ENCODE peak calls at places on chromosomes 11 and 22, in nine cellular contexts. C is CD4-positive, CD25-positive, alpha-beta regulatory T cell; E is CD8-positive, alpha-beta memory T cell; F is uterus; S is endodermal cell; M is spleen; D is right lobe of liver; N is body of pancreas; A is left ventricle myocardium inferior. T is an unnamed sample. For H3K4me1, the result is how much of the 10 kb centered on the place peaks cover.

GRCh38 chr11:114134870-114135269 is 75.4 kb downstream of the ZBTB16 start:
- DNase-seq in A (no peak), F (no peak), M (no peak), E (no peak), C (no peak), N (no peak), D (no peak), S (no peak), T (no peak)

GRCh38 chr11:122168218-122168617 is 52.2 kb upstream of the BLID start:
- DNase-seq in E (no peak), D (no peak), C (no peak), M (no peak), F (no peak), N (no peak), S (no peak), A (no peak), T (no peak)

GRCh38 chr11:2704896-2705606 is 5.3 kb upstream of the KCNQ1OT1 start:
- DNase-seq in A (no peak), N (no peak), M (peak), S (no peak), F (no peak), D (peak), E (no peak), C (no peak), T (no peak)

GRCh38 chr11:64784813-64785581 is 6.7 kb upstream of the SF1 start:
- DNase-seq in C (no peak), S (no peak), A (no peak), E (no peak), D (no peak), N (no peak), F (no peak), M (no peak), T (no peak)

GRCh38 chr11:69664103-69664775 is 10.9 kb downstream of the LTO1 start:
- DNase-seq in E (no peak), N (no peak), A (no peak), M (peak), F (peak), C (no peak), S (peak), D (peak), T (no peak)

GRCh38 chr11:2816941-2817421 is 68.6 kb downstream of the CDKN1C start:
- DNase-seq in M (peak), E (no peak), S (no peak), F (peak), C (no peak), N (no peak), A (peak), D (peak), T (no peak)

GRCh38 chr11:44112083-44112865 is 16.8 kb downstream of the EXT2 start:
- DNase-seq in E (no peak), C (no peak), S (no peak), N (no peak), F (peak), M (no peak), A (peak), D (no peak), T (no peak)

GRCh38 chr22:20137671-20138416 is 6.2 kb downstream of the ZDHHC8 start:
- DNase-seq in M (no peak), N (no peak), S (no peak), E (no peak), A (peak), F (no peak), C (no peak), D (no peak), T (no peak)

GRCh38 chr22:41668971-41669911 is 19.4 kb downstream of the SNU13 start:
- DNase-seq in F (no peak), A (no peak), D (no peak), E (no peak), C (no peak), N (no peak), S (no peak), M (no peak), T (peak)

GRCh38 chr11:106420048-106420665 is 342.7 kb downstream of the AASDHPPT start:
- DNase-seq in C (no peak), S (no peak), F (no peak), E (no peak), D (no peak), N (no peak), M (no peak), A (no peak), T (no peak)

GRCh38 chr11:17076517-17077239 is 789 bp downstream of the RPS13 start:
- DNase-seq in C (peak), D (no peak), S (no peak), E (no peak), M (peak), F (no peak), N (no peak), A (no peak), T (no peak)

GRCh38 chr22:39917091-39917703 is 16.3 kb downstream of the GRAP2 start:
- DNase-seq in C (no peak), S (no peak), F (no peak), A (no peak), N (no peak), M (no peak), D (no peak), E (no peak), T (no peak)

GRCh38 chr11:45217991-45218390 is 68.2 kb downstream of the SYT13 start:
- DNase-seq in M (no peak), C (no peak), E (no peak), D (no peak), F (no peak), S (no peak), A (no peak), N (no peak), T (no peak)

GRCh38 chr11:84819561-84819960 is 807.6 kb downstream of the DLG2 start:
- DNase-seq in D (no peak), F (no peak), S (no peak), C (no peak), M (no peak), A (no peak), N (no peak), E (no peak), T (no peak)

GRCh38 chr11:44988111-44988510 is 37.4 kb upstream of the TP53I11 start:
- DNase-seq in S (no peak), M (no peak), D (no peak), C (no peak), E (no peak), A (no peak), N (no peak), F (no peak), T (no peak)

GRCh38 chr11:78460468-78460867 is 42.8 kb upstream of the GAB2 start:
- DNase-seq in C (no peak), F (no peak), M (no peak), D (no peak), S (no peak), N (no peak), A (no peak), E (no peak), T (no peak)

GRCh38 chr11:124943242-124943641 is 7.4 kb upstream of the HEPACAM start:
- DNase-seq in E (no peak), A (no peak), C (no peak), D (no peak), M (no peak), S (no peak), F (no peak), N (no peak), T (no peak)

GRCh38 chr11:74070713-74071506 is 62.0 kb upstream of the UCP3 start:
- DNase-seq in A (no peak), N (no peak), M (no peak), E (no peak), D (no peak), S (no peak), F (no peak), C (no peak), T (no peak)

GRCh38 chr11:69381681-69382130 is 87.8 kb downstream of the MYEOV start:
- DNase-seq in C (no peak), F (no peak), A (no peak), E (no peak), M (peak), S (no peak), D (peak), N (peak), T (no peak)

GRCh38 chr11:60914620-60915249 is 777 bp downstream of the TMEM109 start:
- DNase-seq in E (no peak), S (peak), N (no peak), D (peak), M (no peak), A (no peak), C (peak), F (no peak), T (peak)

GRCh38 chr22:33747576-33748180 is 172.6 kb downstream of the LARGE1 start:
- DNase-seq in N (no peak), A (no peak), D (no peak), C (no peak), S (no peak), E (no peak), F (no peak), M (no peak), T (no peak)

GRCh38 chr11:1453611-1454386 is 32.8 kb downstream of the MOB2 start:
- DNase-seq in A (no peak), N (no peak), S (peak), M (no peak), D (no peak), F (no peak), C (peak), E (peak), T (no peak)

GRCh38 chr11:7252683-7253213 is 1.0 kb downstream of the SYT9 start:
- DNase-seq in E (no peak), A (no peak), F (no peak), M (no peak), D (peak), N (peak), C (no peak), S (no peak), T (no peak)

GRCh38 chr11:126054882-126055281 is 7.8 kb downstream of the CDON start:
- DNase-seq in E (no peak), F (no peak), S (no peak), M (no peak), D (no peak), N (no peak), C (no peak), A (no peak), T (no peak)

GRCh38 chr11:11089805-11090204 is 232.0 kb upstream of the ZBED5 start:
- DNase-seq in F (no peak), E (no peak), A (no peak), C (no peak), S (no peak), M (no peak), N (no peak), D (no peak), T (no peak)

GRCh38 chr22:46613606-46613997 is 6.6 kb upstream of the GRAMD4 start:
- DNase-seq in M (peak), E (no peak), D (no peak), F (no peak), S (peak), C (no peak), A (no peak), N (no peak), T (no peak)

GRCh38 chr11:84564180-84564866 is 1062.8 kb downstream of the DLG2 start:
- DNase-seq in M (no peak), S (peak), D (no peak), E (no peak), C (peak), N (peak), A (no peak), F (no peak), T (no peak)

GRCh38 chr22:26923498-26923897 is 266.1 kb downstream of the MIAT start:
- DNase-seq in N (no peak), E (no peak), A (no peak), D (no peak), S (no peak), C (no peak), F (no peak), M (no peak), T (no peak)

GRCh38 chr22:18114976-18115652 is 4.5 kb downstream of the TUBA8 start:
- DNase-seq in C (no peak), F (no peak), E (no peak), A (no peak), S (no peak), D (no peak), N (no peak), M (peak), T (no peak)

GRCh38 chr11:100923555-100923954 is 206.1 kb downstream of the PGR start:
- DNase-seq in F (no peak), E (no peak), C (no peak), M (no peak), D (no peak), N (no peak), S (no peak), A (no peak), T (no peak)

GRCh38 chr11:128860571-128861361 is 6.3 kb downstream of the KCNJ1 start:
- DNase-seq in E (no peak), C (no peak), F (no peak), M (no peak), D (no peak), A (no peak), S (no peak), N (no peak), T (peak)

GRCh38 chr11:35043933-35044332 is 95.0 kb upstream of the CD44 start:
- DNase-seq in F (no peak), N (no peak), M (no peak), E (no peak), S (no peak), A (no peak), C (no peak), D (no peak), T (no peak)
- H3K4me1 ChIP-seq in F (under half), N (under half), M (half or more), E (half or more), S (under half), A (under half), C (half or more), D (under half), T (under half)

DNA sequence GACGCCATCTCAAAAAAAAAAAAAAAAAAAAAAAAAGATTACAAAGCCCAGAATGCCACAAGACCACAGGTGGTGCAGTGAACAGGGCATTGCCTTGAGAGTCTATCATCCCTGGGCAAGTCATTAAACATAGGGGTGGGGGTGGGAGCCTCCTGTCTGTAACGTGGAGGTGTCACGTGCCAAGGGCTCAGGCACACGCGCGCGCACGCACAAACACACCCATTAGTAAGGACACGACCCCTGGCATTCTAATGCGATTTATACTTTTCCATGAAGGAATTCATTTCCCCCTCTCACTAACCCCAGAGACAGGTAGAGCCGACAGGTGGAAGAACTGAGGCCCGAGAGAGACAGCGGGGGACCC is 5.8 kb upstream of the GCAT start:
- DNase-seq in F (no peak), C (no peak), N (peak), A (no peak), M (no peak), D (no peak), E (no peak), S (no peak), T (no peak)
- H3K4me3 ChIP-seq in F (peak), C (no peak), N (peak), A (peak), M (peak), D (peak), E (peak), S (peak), T (peak)

GRCh38 chr11:70868341-70868885 is 384.0 kb downstream of the SHANK2 start:
- DNase-seq in A (no peak), D (no peak), M (no peak), F (no peak), E (no peak), N (no peak), S (no peak), C (no peak), T (no peak)

GRCh38 chr11:70866834-70867233 is 385.5 kb downstream of the SHANK2 start:
- DNase-seq in S (no peak), A (no peak), N (no peak), C (no peak), M (no peak), E (no peak), D (no peak), F (no peak), T (no peak)

GRCh38 chr11:70865356-70865755 is 387.0 kb downstream of the SHANK2 start:
- DNase-seq in D (no peak), N (no peak), C (no peak), F (no peak), M (no peak), E (no peak), S (no peak), A (no peak), T (no peak)

GRCh38 chr11:70863988-70864387 is 388.4 kb downstream of the SHANK2 start:
- DNase-seq in E (no peak), N (no peak), A (no peak), S (no peak), C (no peak), M (no peak), F (no peak), D (no peak), T (no peak)

GRCh38 chr11:70867661-70868060 is 384.7 kb downstream of the SHANK2 start:
- DNase-seq in E (no peak), C (no peak), S (no peak), N (no peak), A (no peak), D (no peak), M (no peak), F (no peak), T (no peak)
- H3K4me1 ChIP-seq in E (under half), C (under half), S (under half), N (under half), A (under half), D (under half), M (under half), F (under half), T (under half)

DNA sequence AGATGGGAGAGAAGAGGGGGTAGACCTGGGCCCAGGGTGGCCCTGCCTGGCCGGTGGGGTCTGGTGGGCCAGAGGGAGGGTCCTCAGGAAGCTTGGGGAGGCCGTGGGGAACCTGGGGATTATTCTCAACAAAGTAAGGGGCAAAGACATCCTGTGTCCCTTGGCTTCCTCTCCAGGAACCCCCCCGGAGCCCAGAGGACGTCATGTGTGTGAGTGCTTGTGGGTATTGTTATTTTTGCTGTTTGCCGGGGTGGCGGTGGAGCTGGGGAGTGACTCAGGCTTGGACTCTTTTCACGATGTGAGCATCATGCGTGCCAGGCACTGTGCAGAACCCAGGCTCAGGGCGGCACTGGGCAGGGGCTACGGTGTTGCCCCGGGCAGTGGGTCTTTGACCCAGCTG is 982 bp upstream of the SHANK3 start:
- DNase-seq in E (no peak), M (no peak), F (no peak), N (no peak), S (no peak), A (no peak), C (no peak), D (no peak), T (no peak)
- H3K4me3 ChIP-seq in E (no peak), M (no peak), F (no peak), N (no peak), S (no peak), A (peak), C (no peak), D (no peak), T (no peak)